ENCODE peak calls at places on chromosomes 11 and 22, in nine cellular contexts. W, C, O, D, U, Q, E, B and V are unnamed samples. For H3K4me1, the result is how much of the 10 kb centered on the place peaks cover.

GRCh38 chr11:368414-369335 is 624 bp upstream of the B4GALNT4 start:
- DNase-seq in W (no peak), C (no peak), O (no peak), D (no peak), U (no peak), Q (peak), E (peak), B (no peak), V (peak)

GRCh38 chr11:73359930-73360742 is 16.1 kb upstream of the RELT start:
- DNase-seq in W (no peak), C (no peak), O (peak), D (peak), U (no peak), Q (peak), E (no peak), B (no peak), V (peak)

GRCh38 chr11:122405788-122406341 is 249.7 kb upstream of the UBASH3B start:
- DNase-seq in W (no peak), C (no peak), O (peak), D (no peak), U (no peak), Q (no peak), E (no peak), B (no peak), V (no peak)

GRCh38 chr11:15720460-15720859 is 605.7 kb downstream of the INSC start:
- DNase-seq in W (no peak), C (no peak), O (peak), D (no peak), U (no peak), Q (no peak), E (no peak), B (no peak), V (no peak)

GRCh38 chr22:44382461-44383038 is 69.8 kb upstream of the SHISAL1 start:
- DNase-seq in W (no peak), C (no peak), O (no peak), D (no peak), U (no peak), Q (no peak), E (no peak), B (no peak), V (peak)

GRCh38 chr11:79434263-79434662 is 6.6 kb downstream of the TENM4 start:
- DNase-seq in W (no peak), C (no peak), O (no peak), D (no peak), U (no peak), Q (no peak), E (no peak), B (no peak), V (no peak)

GRCh38 chr11:44631831-44632230 is 66.4 kb downstream of the CD82 start:
- DNase-seq in W (no peak), C (peak), O (no peak), D (no peak), U (peak), Q (no peak), E (no peak), B (no peak), V (no peak)

GRCh38 chr11:38460429-38460828 is 1862.4 kb upstream of the RAG2 start:
- DNase-seq in W (no peak), C (no peak), O (peak), D (no peak), U (no peak), Q (no peak), E (no peak), B (no peak), V (no peak)

GRCh38 chr22:49929553-49929979 is 11.1 kb downstream of the CRELD2 start:
- DNase-seq in W (no peak), C (peak), O (no peak), D (peak), U (peak), Q (peak), E (peak), B (no peak), V (peak)

GRCh38 chr11:61092280-61092766 is 10.0 kb upstream of the CD5 start:
- DNase-seq in W (no peak), C (no peak), O (no peak), D (no peak), U (no peak), Q (no peak), E (no peak), B (no peak), V (no peak)

GRCh38 chr22:35352214-35353111 is 28.4 kb upstream of the HMOX1 start:
- DNase-seq in W (peak), C (no peak), O (no peak), D (peak), U (peak), Q (no peak), E (no peak), B (no peak), V (peak)

GRCh38 chr22:30770716-30771115 is 76.0 kb downstream of the OSBP2 start:
- DNase-seq in W (no peak), C (no peak), O (no peak), D (no peak), U (no peak), Q (no peak), E (no peak), B (no peak), V (no peak)

GRCh38 chr11:59000007-59000406 is 60.7 kb downstream of the GLYATL1 start:
- DNase-seq in W (no peak), C (no peak), O (no peak), D (no peak), U (no peak), Q (no peak), E (no peak), B (no peak), V (no peak)

GRCh38 chr22:33427461-33427860 is 369.3 kb upstream of the SYN3 start:
- DNase-seq in W (no peak), C (no peak), O (no peak), D (no peak), U (no peak), Q (no peak), E (no peak), B (no peak), V (no peak)

GRCh38 chr11:35680506-35680905 is 17.9 kb downstream of the TRIM44 start:
- DNase-seq in W (no peak), C (no peak), O (no peak), D (no peak), U (no peak), Q (no peak), E (no peak), B (no peak), V (no peak)

GRCh38 chr11:35681181-35681767 is 18.7 kb downstream of the TRIM44 start:
- DNase-seq in W (no peak), C (no peak), O (no peak), D (no peak), U (no peak), Q (no peak), E (no peak), B (no peak), V (no peak)

GRCh38 chr11:35678471-35678870 is 15.9 kb downstream of the TRIM44 start:
- DNase-seq in W (no peak), C (no peak), O (no peak), D (no peak), U (no peak), Q (no peak), E (no peak), B (no peak), V (no peak)

GRCh38 chr11:35677904-35678303 is 15.3 kb downstream of the TRIM44 start:
- DNase-seq in W (no peak), C (no peak), O (no peak), D (no peak), U (no peak), Q (no peak), E (no peak), B (no peak), V (no peak)

DNA sequence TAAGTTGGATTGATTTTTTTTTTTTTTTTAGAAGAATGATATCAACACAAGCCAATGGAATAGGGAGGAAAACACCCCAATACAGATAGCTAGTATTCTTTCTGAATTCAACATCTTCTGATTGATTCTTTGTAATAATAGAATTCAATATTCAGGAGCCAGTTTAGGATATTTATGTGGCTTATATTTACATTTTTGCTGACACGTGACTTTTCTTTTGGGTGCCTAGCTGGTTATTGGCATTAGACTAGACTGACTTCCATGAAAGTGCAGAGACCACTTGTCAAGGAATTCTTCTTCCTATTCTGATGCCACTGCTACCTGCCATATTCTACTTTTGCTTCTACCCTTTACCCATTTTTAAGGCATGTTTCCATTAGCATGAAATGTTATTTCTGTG is 16.4 kb downstream of the TRIM44 start:
- DNase-seq in W (no peak), C (no peak), O (no peak), D (no peak), U (no peak), Q (no peak), E (no peak), B (no peak), V (no peak)
- H3K27ac ChIP-seq in W (no peak), C (no peak), O (no peak), D (no peak), U (no peak), Q (no peak), E (no peak), B (no peak), V (no peak)

GRCh38 chr11:6599449-6599848 is 4.0 kb downstream of the RRP8 start:
- DNase-seq in W (no peak), C (no peak), O (no peak), D (no peak), U (no peak), Q (no peak), E (no peak), B (no peak), V (no peak)
- H3K4me1 ChIP-seq in W (under half), C (under half), O (under half), D (under half), U (under half), Q (under half), E (under half), B (under half), V (under half)

GRCh38 chr11:112540261-112540660 is 279.6 kb upstream of the PLET1 start:
- DNase-seq in W (no peak), C (no peak), O (no peak), D (no peak), U (no peak), Q (no peak), E (no peak), B (no peak), V (no peak)

GRCh38 chr11:112539741-112540140 is 279.1 kb upstream of the PLET1 start:
- DNase-seq in W (no peak), C (no peak), O (no peak), D (no peak), U (no peak), Q (no peak), E (no peak), B (no peak), V (no peak)

GRCh38 chr11:112538529-112538928 is 277.9 kb upstream of the PLET1 start:
- DNase-seq in W (no peak), C (no peak), O (no peak), D (no peak), U (no peak), Q (no peak), E (no peak), B (no peak), V (no peak)

GRCh38 chr11:112537846-112538330 is 277.2 kb upstream of the PLET1 start:
- DNase-seq in W (peak), C (no peak), O (no peak), D (no peak), U (no peak), Q (peak), E (no peak), B (peak), V (no peak)

GRCh38 chr11:112539165-112539564 is 278.5 kb upstream of the PLET1 start:
- DNase-seq in W (no peak), C (no peak), O (no peak), D (no peak), U (no peak), Q (no peak), E (no peak), B (no peak), V (no peak)
- H3K27ac ChIP-seq in W (no peak), C (no peak), O (no peak), D (no peak), U (no peak), Q (no peak), E (no peak), B (no peak), V (no peak)

GRCh38 chr11:66112041-66112491 is 42.0 kb downstream of the PACS1 start:
- DNase-seq in W (no peak), C (no peak), O (no peak), D (no peak), U (no peak), Q (no peak), E (no peak), B (no peak), V (no peak)

GRCh38 chr11:66106786-66107599 is 36.9 kb downstream of the PACS1 start:
- DNase-seq in W (no peak), C (no peak), O (no peak), D (no peak), U (no peak), Q (no peak), E (no peak), B (no peak), V (no peak)

GRCh38 chr11:66111158-66111557 is 41.1 kb downstream of the PACS1 start:
- DNase-seq in W (no peak), C (no peak), O (no peak), D (no peak), U (no peak), Q (no peak), E (no peak), B (no peak), V (no peak)

GRCh38 chr11:66107600-66108151 is 37.6 kb downstream of the PACS1 start:
- DNase-seq in W (no peak), C (no peak), O (no peak), D (no peak), U (no peak), Q (no peak), E (no peak), B (no peak), V (no peak)

GRCh38 chr11:66109294-66109693 is 39.2 kb downstream of the PACS1 start:
- DNase-seq in W (no peak), C (no peak), O (no peak), D (no peak), U (no peak), Q (no peak), E (no peak), B (no peak), V (no peak)
- H3K4me1 ChIP-seq in W (under half), C (half or more), O (under half), D (half or more), U (under half), Q (under half), E (under half), B (under half), V (under half)

GRCh38 chr22:42247596-42247995 is 22.9 kb downstream of the TCF20 start:
- DNase-seq in W (no peak), C (no peak), O (no peak), D (no peak), U (no peak), Q (no peak), E (no peak), B (no peak), V (no peak)

DNA sequence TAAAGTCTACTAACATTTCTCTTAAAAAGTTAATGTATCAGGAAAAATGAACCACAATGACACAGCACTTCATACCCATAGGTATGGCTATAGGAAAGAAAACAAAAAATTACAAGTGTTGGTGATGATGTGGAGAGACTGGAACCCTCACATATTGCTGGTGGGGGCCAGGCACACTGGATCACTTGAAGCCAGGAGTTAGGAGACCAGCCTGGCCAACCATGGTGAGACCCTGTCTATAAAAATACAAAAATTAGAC is 26.7 kb downstream of the TCF20 start:
- DNase-seq in W (no peak), C (no peak), O (no peak), D (no peak), U (no peak), Q (no peak), E (no peak), B (no peak), V (no peak)
- H3K27ac ChIP-seq in W (no peak), C (no peak), O (no peak), D (no peak), U (no peak), Q (no peak), E (no peak), B (no peak), V (no peak)